ENCODE peak calls at places on chromosomes 6 and 20, in nine cellular contexts. One of them, this sample, is unnamed.

GRCh38 chr6:42344756-42345155 is 107.0 kb downstream of the TRERF1 start:
- DNase-seq in type B pancreatic cell: no peak
- DNase-seq in kidney epithelial cell: no peak
- DNase-seq in endothelial cell: no peak
- DNase-seq in neural crest cell: no peak
- DNase-seq in astrocyte of the spinal cord: no peak
- DNase-seq in coronary artery: no peak
- DNase-seq in BE2C: no peak
- DNase-seq in RWPE1: no peak
- DNase-seq in this sample: no peak

GRCh38 chr6:165685302-165685701 is 22.3 kb upstream of the PDE10A start:
- DNase-seq in type B pancreatic cell: no peak
- DNase-seq in kidney epithelial cell: no peak
- DNase-seq in endothelial cell: no peak
- DNase-seq in neural crest cell: no peak
- DNase-seq in astrocyte of the spinal cord: no peak
- DNase-seq in coronary artery: no peak
- DNase-seq in BE2C: no peak
- DNase-seq in RWPE1: no peak
- DNase-seq in this sample: no peak

GRCh38 chr20:16350465-16350864 is 222.8 kb downstream of the KIF16B start:
- DNase-seq in type B pancreatic cell: no peak
- DNase-seq in kidney epithelial cell: peak
- DNase-seq in endothelial cell: no peak
- DNase-seq in neural crest cell: no peak
- DNase-seq in astrocyte of the spinal cord: peak
- DNase-seq in coronary artery: no peak
- DNase-seq in BE2C: no peak
- DNase-seq in RWPE1: peak
- DNase-seq in this sample: no peak

GRCh38 chr6:7541175-7542064 is at the start of gene DSP:
- DNase-seq in type B pancreatic cell: peak
- DNase-seq in kidney epithelial cell: no peak
- DNase-seq in endothelial cell: peak
- DNase-seq in neural crest cell: peak
- DNase-seq in astrocyte of the spinal cord: peak
- DNase-seq in coronary artery: no peak
- DNase-seq in BE2C: no peak
- DNase-seq in RWPE1: peak
- DNase-seq in this sample: peak

GRCh38 chr6:121436966-121437756 is 1.7 kb downstream of the GJA1 start:
- DNase-seq in type B pancreatic cell: peak
- DNase-seq in kidney epithelial cell: no peak
- DNase-seq in endothelial cell: peak
- DNase-seq in neural crest cell: peak
- DNase-seq in astrocyte of the spinal cord: peak
- DNase-seq in coronary artery: no peak
- DNase-seq in BE2C: peak
- DNase-seq in RWPE1: peak
- DNase-seq in this sample: peak

GRCh38 chr20:19110866-19111460 is 101.5 kb upstream of the SLC24A3 start:
- DNase-seq in type B pancreatic cell: no peak
- DNase-seq in kidney epithelial cell: no peak
- DNase-seq in endothelial cell: no peak
- DNase-seq in neural crest cell: no peak
- DNase-seq in astrocyte of the spinal cord: no peak
- DNase-seq in coronary artery: no peak
- DNase-seq in BE2C: no peak
- DNase-seq in RWPE1: no peak
- DNase-seq in this sample: no peak

GRCh38 chr20:51404297-51405060 is 138.0 kb downstream of the NFATC2 start:
- DNase-seq in type B pancreatic cell: no peak
- DNase-seq in kidney epithelial cell: no peak
- DNase-seq in endothelial cell: no peak
- DNase-seq in neural crest cell: no peak
- DNase-seq in astrocyte of the spinal cord: peak
- DNase-seq in coronary artery: no peak
- DNase-seq in BE2C: no peak
- DNase-seq in RWPE1: no peak
- DNase-seq in this sample: no peak

GRCh38 chr6:85677243-85677956 is 34.7 kb upstream of the SYNCRIP start:
- DNase-seq in type B pancreatic cell: no peak
- DNase-seq in kidney epithelial cell: no peak
- DNase-seq in endothelial cell: no peak
- DNase-seq in neural crest cell: no peak
- DNase-seq in astrocyte of the spinal cord: peak
- DNase-seq in coronary artery: no peak
- DNase-seq in BE2C: no peak
- DNase-seq in RWPE1: no peak
- DNase-seq in this sample: no peak

GRCh38 chr6:111941686-111942330 is 68.6 kb upstream of the FYN start:
- DNase-seq in type B pancreatic cell: no peak
- DNase-seq in kidney epithelial cell: no peak
- DNase-seq in endothelial cell: no peak
- DNase-seq in neural crest cell: no peak
- DNase-seq in astrocyte of the spinal cord: no peak
- DNase-seq in coronary artery: no peak
- DNase-seq in BE2C: no peak
- DNase-seq in RWPE1: no peak
- DNase-seq in this sample: no peak

GRCh38 chr6:74213995-74214394 is 518.0 kb downstream of the CD109 start:
- DNase-seq in type B pancreatic cell: no peak
- DNase-seq in kidney epithelial cell: no peak
- DNase-seq in endothelial cell: no peak
- DNase-seq in neural crest cell: no peak
- DNase-seq in astrocyte of the spinal cord: no peak
- DNase-seq in coronary artery: no peak
- DNase-seq in BE2C: no peak
- DNase-seq in RWPE1: no peak
- DNase-seq in this sample: no peak

DNA sequence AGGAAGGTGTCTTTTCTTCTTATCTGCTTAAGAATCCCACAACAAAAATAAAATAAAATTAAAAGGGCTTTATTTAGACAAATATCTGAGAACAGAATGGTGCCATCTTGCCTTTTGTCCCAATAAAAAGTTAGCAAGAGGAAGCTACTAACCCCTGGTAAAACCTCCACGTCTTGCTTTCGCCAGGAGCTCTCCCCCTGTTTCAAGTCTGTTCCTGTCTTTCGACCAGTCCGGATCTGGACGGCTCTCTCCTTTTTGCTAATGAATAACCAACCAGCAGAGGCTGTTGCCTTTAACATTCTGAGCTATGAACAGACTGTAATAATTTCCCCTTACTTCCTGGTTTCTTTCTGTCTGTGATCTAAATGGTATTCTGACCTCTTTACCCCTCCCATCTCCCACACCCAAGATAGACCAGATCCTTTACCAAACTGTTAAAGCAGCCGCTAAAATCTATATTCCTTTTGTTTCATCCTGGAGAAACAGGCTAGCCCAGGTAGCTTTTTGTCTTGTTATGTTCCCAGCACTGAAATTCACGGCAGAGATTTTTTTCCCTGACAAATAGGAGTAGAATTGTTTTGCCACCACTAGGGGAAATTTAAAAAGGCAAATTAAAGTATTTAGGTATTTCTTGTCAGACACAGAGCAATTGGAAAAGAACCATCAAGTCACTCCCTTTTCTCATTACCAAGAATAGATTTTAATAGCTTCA is at the start of gene FRK:
- DNase-seq in type B pancreatic cell: no peak
- DNase-seq in kidney epithelial cell: peak
- DNase-seq in endothelial cell: no peak
- DNase-seq in neural crest cell: no peak
- DNase-seq in astrocyte of the spinal cord: peak
- DNase-seq in coronary artery: no peak
- DNase-seq in BE2C: no peak
- DNase-seq in RWPE1: peak
- DNase-seq in this sample: no peak
- TF ChIP-seq CTCF in type B pancreatic cell: peak
- TF ChIP-seq CTCF in kidney epithelial cell: no peak
- TF ChIP-seq CTCF in endothelial cell: no peak
- TF ChIP-seq CTCF in neural crest cell: peak
- TF ChIP-seq CTCF in astrocyte of the spinal cord: no peak
- TF ChIP-seq CTCF in coronary artery: peak
- TF ChIP-seq CTCF in BE2C: no peak
- TF ChIP-seq CTCF in RWPE1: no peak
- TF ChIP-seq CTCF in this sample: no peak

DNA sequence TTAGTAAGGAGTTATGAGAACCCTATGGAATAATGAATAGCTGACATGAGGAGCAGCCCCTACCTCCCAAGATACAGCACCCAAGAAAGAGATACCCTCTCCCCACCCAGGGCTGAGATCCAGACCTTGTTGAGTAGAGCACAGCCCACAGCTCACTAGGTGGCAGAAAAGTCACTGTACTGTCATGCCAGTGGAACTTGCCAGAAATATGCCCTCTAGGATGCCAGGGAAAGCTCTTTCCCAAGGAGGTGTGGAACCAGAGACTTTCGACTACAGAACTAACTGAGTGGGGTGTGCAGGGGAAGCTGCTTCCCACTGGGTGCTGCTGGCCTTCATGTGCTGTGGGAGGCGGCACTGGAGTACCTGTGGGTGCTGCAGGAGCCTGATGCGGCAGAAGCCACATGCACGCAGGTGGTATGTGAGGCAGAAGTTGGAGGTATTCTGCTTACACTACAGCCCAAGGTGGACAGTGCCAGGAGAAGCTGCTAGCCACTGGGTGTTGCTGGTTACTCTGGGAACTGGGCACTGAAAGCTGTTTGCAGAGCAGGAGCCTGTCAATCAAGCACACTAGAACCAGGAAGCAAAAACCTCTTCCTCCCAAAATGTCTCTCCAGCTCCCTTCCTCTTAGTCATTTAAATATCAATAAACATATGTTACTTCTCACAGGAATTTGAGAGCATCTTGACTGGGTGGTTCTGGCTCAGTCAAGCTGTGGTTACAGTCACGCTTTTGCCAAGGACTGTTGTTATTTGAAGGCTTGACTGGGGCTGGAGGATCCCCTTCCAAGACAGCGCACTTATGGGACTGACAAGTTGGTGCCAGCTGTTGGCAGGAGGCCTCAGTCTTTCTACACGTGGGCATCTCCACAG is 17.9 kb downstream of the ARMC12 start:
- DNase-seq in type B pancreatic cell: no peak
- DNase-seq in kidney epithelial cell: no peak
- DNase-seq in endothelial cell: no peak
- DNase-seq in neural crest cell: no peak
- DNase-seq in astrocyte of the spinal cord: no peak
- DNase-seq in coronary artery: no peak
- DNase-seq in BE2C: no peak
- DNase-seq in RWPE1: no peak
- DNase-seq in this sample: no peak
- TF ChIP-seq CTCF in type B pancreatic cell: no peak
- TF ChIP-seq CTCF in kidney epithelial cell: no peak
- TF ChIP-seq CTCF in endothelial cell: no peak
- TF ChIP-seq CTCF in neural crest cell: no peak
- TF ChIP-seq CTCF in astrocyte of the spinal cord: no peak
- TF ChIP-seq CTCF in coronary artery: no peak
- TF ChIP-seq CTCF in BE2C: no peak
- TF ChIP-seq CTCF in RWPE1: no peak
- TF ChIP-seq CTCF in this sample: no peak

GRCh38 chr6:98833101-98834059 is 994 bp upstream of the POU3F2 start:
- DNase-seq in type B pancreatic cell: peak
- DNase-seq in kidney epithelial cell: no peak
- DNase-seq in endothelial cell: peak
- DNase-seq in neural crest cell: no peak
- DNase-seq in astrocyte of the spinal cord: peak
- DNase-seq in coronary artery: no peak
- DNase-seq in BE2C: peak
- DNase-seq in RWPE1: no peak
- DNase-seq in this sample: peak
- TF ChIP-seq CTCF in type B pancreatic cell: no peak
- TF ChIP-seq CTCF in kidney epithelial cell: no peak
- TF ChIP-seq CTCF in endothelial cell: no peak
- TF ChIP-seq CTCF in neural crest cell: no peak
- TF ChIP-seq CTCF in astrocyte of the spinal cord: peak
- TF ChIP-seq CTCF in coronary artery: no peak
- TF ChIP-seq CTCF in BE2C: peak
- TF ChIP-seq CTCF in RWPE1: no peak
- TF ChIP-seq CTCF in this sample: no peak

GRCh38 chr6:54040545-54040944 is 70.7 kb upstream of the MLIP start:
- DNase-seq in type B pancreatic cell: no peak
- DNase-seq in kidney epithelial cell: no peak
- DNase-seq in endothelial cell: no peak
- DNase-seq in neural crest cell: no peak
- DNase-seq in astrocyte of the spinal cord: no peak
- DNase-seq in coronary artery: no peak
- DNase-seq in BE2C: no peak
- DNase-seq in RWPE1: no peak
- DNase-seq in this sample: no peak
- TF ChIP-seq CTCF in type B pancreatic cell: no peak
- TF ChIP-seq CTCF in kidney epithelial cell: no peak
- TF ChIP-seq CTCF in endothelial cell: no peak
- TF ChIP-seq CTCF in neural crest cell: no peak
- TF ChIP-seq CTCF in astrocyte of the spinal cord: no peak
- TF ChIP-seq CTCF in coronary artery: no peak
- TF ChIP-seq CTCF in BE2C: no peak
- TF ChIP-seq CTCF in RWPE1: no peak
- TF ChIP-seq CTCF in this sample: no peak

GRCh38 chr6:37735722-37736121 is 38.0 kb upstream of the MDGA1 start:
- DNase-seq in type B pancreatic cell: no peak
- DNase-seq in kidney epithelial cell: no peak
- DNase-seq in endothelial cell: no peak
- DNase-seq in neural crest cell: no peak
- DNase-seq in astrocyte of the spinal cord: no peak
- DNase-seq in coronary artery: no peak
- DNase-seq in BE2C: no peak
- DNase-seq in RWPE1: no peak
- DNase-seq in this sample: no peak

GRCh38 chr6:37731888-37732287 is 34.2 kb upstream of the MDGA1 start:
- DNase-seq in type B pancreatic cell: no peak
- DNase-seq in kidney epithelial cell: no peak
- DNase-seq in endothelial cell: no peak
- DNase-seq in neural crest cell: no peak
- DNase-seq in astrocyte of the spinal cord: no peak
- DNase-seq in coronary artery: no peak
- DNase-seq in BE2C: peak
- DNase-seq in RWPE1: no peak
- DNase-seq in this sample: no peak

GRCh38 chr6:37738216-37738615 is 40.5 kb upstream of the MDGA1 start:
- DNase-seq in type B pancreatic cell: no peak
- DNase-seq in kidney epithelial cell: no peak
- DNase-seq in endothelial cell: no peak
- DNase-seq in neural crest cell: no peak
- DNase-seq in astrocyte of the spinal cord: no peak
- DNase-seq in coronary artery: no peak
- DNase-seq in BE2C: peak
- DNase-seq in RWPE1: no peak
- DNase-seq in this sample: no peak

GRCh38 chr6:37732688-37733087 is 35.0 kb upstream of the MDGA1 start:
- DNase-seq in type B pancreatic cell: no peak
- DNase-seq in kidney epithelial cell: no peak
- DNase-seq in endothelial cell: no peak
- DNase-seq in neural crest cell: no peak
- DNase-seq in astrocyte of the spinal cord: no peak
- DNase-seq in coronary artery: no peak
- DNase-seq in BE2C: no peak
- DNase-seq in RWPE1: no peak
- DNase-seq in this sample: no peak
- TF ChIP-seq CTCF in type B pancreatic cell: no peak
- TF ChIP-seq CTCF in kidney epithelial cell: peak
- TF ChIP-seq CTCF in endothelial cell: no peak
- TF ChIP-seq CTCF in neural crest cell: no peak
- TF ChIP-seq CTCF in astrocyte of the spinal cord: peak
- TF ChIP-seq CTCF in coronary artery: no peak
- TF ChIP-seq CTCF in BE2C: peak
- TF ChIP-seq CTCF in RWPE1: no peak
- TF ChIP-seq CTCF in this sample: no peak

This sample was measured in glutamatergic neuron.